ENCODE peak calls at places on chromosomes 13 and 19, in six cellular contexts. V, U, J, G, M and T are unnamed samples.

GRCh38 chr13:72728290-72728605 is 525 bp downstream of the BORA start:
- DNase-seq in V (no peak), U (no peak), J (peak), G (no peak), M (no peak), T (no peak)

GRCh38 chr13:98476106-98476505 is 100.8 kb downstream of the STK24 start:
- DNase-seq in V (no peak), U (no peak), J (no peak), G (no peak), M (no peak), T (peak)

GRCh38 chr13:20945952-20946383 is 43.4 kb upstream of the XPO4 start:
- DNase-seq in V (no peak), U (no peak), J (peak), G (no peak), M (no peak), T (no peak)

GRCh38 chr19:16830679-16831078 is 1.5 kb downstream of the SIN3B start:
- DNase-seq in V (no peak), U (no peak), J (peak), G (no peak), M (no peak), T (no peak)

GRCh38 chr13:26497991-26498423 is 59.5 kb upstream of the WASF3 start:
- DNase-seq in V (no peak), U (no peak), J (peak), G (no peak), M (no peak), T (no peak)

GRCh38 chr13:51997641-51998330 is 13.5 kb downstream of the ATP7B start:
- DNase-seq in V (no peak), U (no peak), J (no peak), G (no peak), M (no peak), T (no peak)

GRCh38 chr19:46745521-46746280 is at the start of gene FKRP:
- DNase-seq in V (no peak), U (no peak), J (peak), G (no peak), M (no peak), T (peak)

GRCh38 chr13:27922974-27923612 is 3.3 kb downstream of the PDX1 start:
- DNase-seq in V (no peak), U (no peak), J (no peak), G (no peak), M (no peak), T (peak)

GRCh38 chr19:7101498-7102253 is 32.2 kb downstream of the ZNF557 start:
- DNase-seq in V (no peak), U (no peak), J (no peak), G (no peak), M (no peak), T (no peak)

GRCh38 chr19:35862528-35862927 is 5.8 kb downstream of the KIRREL2 start:
- DNase-seq in V (no peak), U (no peak), J (no peak), G (no peak), M (no peak), T (no peak)

GRCh38 chr19:47309608-47310007 is at the start of gene C5AR1:
- DNase-seq in V (no peak), U (no peak), J (no peak), G (no peak), M (no peak), T (no peak)

GRCh38 chr19:46704379-46705076 is 12.4 kb downstream of the PRKD2 start:
- DNase-seq in V (no peak), U (peak), J (peak), G (peak), M (peak), T (peak)

GRCh38 chr13:23703241-23703640 is 133.0 kb downstream of the TNFRSF19 start:
- DNase-seq in V (no peak), U (no peak), J (no peak), G (no peak), M (no peak), T (no peak)

GRCh38 chr13:114257014-114257413 is 22.3 kb downstream of the CDC16 start:
- DNase-seq in V (no peak), U (no peak), J (no peak), G (no peak), M (no peak), T (no peak)

GRCh38 chr19:10812196-10812595 is 23.8 kb downstream of the TMED1 start:
- DNase-seq in V (no peak), U (no peak), J (no peak), G (no peak), M (no peak), T (no peak)

GRCh38 chr13:108346376-108346775 is 76.9 kb downstream of the TNFSF13B start:
- DNase-seq in V (no peak), U (no peak), J (no peak), G (no peak), M (no peak), T (no peak)

GRCh38 chr13:27168086-27168485 is 3.5 kb downstream of the USP12 start:
- DNase-seq in V (no peak), U (no peak), J (no peak), G (no peak), M (no peak), T (no peak)

GRCh38 chr19:35167251-35168119 is 12.9 kb downstream of the FXYD5 start:
- DNase-seq in V (no peak), U (no peak), J (no peak), G (no peak), M (no peak), T (no peak)

GRCh38 chr19:44720945-44721344 is 22.0 kb downstream of the CEACAM16 start:
- DNase-seq in V (no peak), U (no peak), J (no peak), G (no peak), M (no peak), T (no peak)

GRCh38 chr13:114124921-114125320 is 7.5 kb downstream of the RASA3 start:
- DNase-seq in V (no peak), U (no peak), J (peak), G (peak), M (no peak), T (no peak)